ENCODE peak calls at places on chromosome 16, in six cellular contexts. P is GM12878, Y is H1, I is GM12891, J is HepG2, M is K562. N is an unnamed sample.

GRCh38 chr16:5580320-5580719 is 482.7 kb upstream of the EEF2KMT start:
- DNase-seq in P (no peak), Y (no peak), I (no peak), J (no peak), M (no peak), N (no peak)

GRCh38 chr16:3007059-3007956 is 5.4 kb upstream of the CLDN9 start:
- DNase-seq in P (no peak), Y (no peak), I (no peak), J (no peak), M (no peak), N (no peak)

GRCh38 chr16:20940864-20941634 is 40.5 kb downstream of the LYRM1 start:
- DNase-seq in P (no peak), Y (no peak), I (no peak), J (no peak), M (no peak), N (no peak)

GRCh38 chr16:67246081-67246944 is 968 bp downstream of the FHOD1 start:
- DNase-seq in P (no peak), Y (peak; percentile 88), I (peak; percentile 59), J (peak; percentile 87), M (peak; percentile 67), N (peak; percentile 63)

GRCh38 chr16:67163164-67163902 is 1.2 kb upstream of the HSF4 start:
- DNase-seq in P (no peak), Y (no peak), I (no peak), J (no peak), M (no peak), N (no peak)

GRCh38 chr16:65634833-65635232 is 513.0 kb upstream of the CDH11 start:
- DNase-seq in P (no peak), Y (no peak), I (no peak), J (no peak), M (no peak), N (no peak)

GRCh38 chr16:66849543-66849942 is 5.3 kb downstream of the CA7 start:
- DNase-seq in P (no peak), Y (no peak), I (no peak), J (no peak), M (no peak), N (no peak)

GRCh38 chr16:5175263-5175662 is 77.7 kb upstream of the EEF2KMT start:
- DNase-seq in P (no peak), Y (no peak), I (no peak), J (no peak), M (no peak), N (no peak)

GRCh38 chr16:20020083-20020482 is 53.6 kb downstream of the GPR139 start:
- DNase-seq in P (no peak), Y (no peak), I (no peak), J (no peak), M (no peak), N (no peak)

GRCh38 chr16:85460252-85460982 is 152.7 kb upstream of the GSE1 start:
- DNase-seq in P (no peak), Y (no peak), I (no peak), J (no peak), M (peak; percentile 54), N (no peak)

GRCh38 chr16:85461814-85462404 is 151.2 kb upstream of the GSE1 start:
- DNase-seq in P (no peak), Y (no peak), I (no peak), J (no peak), M (peak; percentile 69), N (no peak)

GRCh38 chr16:85462405-85463227 is 150.5 kb upstream of the GSE1 start:
- DNase-seq in P (no peak), Y (no peak), I (no peak), J (no peak), M (peak; percentile 97), N (no peak)

GRCh38 chr16:85459529-85460251 is 153.4 kb upstream of the GSE1 start:
- DNase-seq in P (no peak), Y (no peak), I (no peak), J (no peak), M (no peak), N (no peak)

GRCh38 chr16:85460983-85461813 is 151.9 kb upstream of the GSE1 start:
- DNase-seq in P (no peak), Y (no peak), I (no peak), J (peak; percentile 39), M (peak; percentile 73), N (no peak)
- TF ChIP-seq TAF1 in P (no peak), Y (no peak), I (no peak), J (no peak), M (no peak), N (no peak)

DNA sequence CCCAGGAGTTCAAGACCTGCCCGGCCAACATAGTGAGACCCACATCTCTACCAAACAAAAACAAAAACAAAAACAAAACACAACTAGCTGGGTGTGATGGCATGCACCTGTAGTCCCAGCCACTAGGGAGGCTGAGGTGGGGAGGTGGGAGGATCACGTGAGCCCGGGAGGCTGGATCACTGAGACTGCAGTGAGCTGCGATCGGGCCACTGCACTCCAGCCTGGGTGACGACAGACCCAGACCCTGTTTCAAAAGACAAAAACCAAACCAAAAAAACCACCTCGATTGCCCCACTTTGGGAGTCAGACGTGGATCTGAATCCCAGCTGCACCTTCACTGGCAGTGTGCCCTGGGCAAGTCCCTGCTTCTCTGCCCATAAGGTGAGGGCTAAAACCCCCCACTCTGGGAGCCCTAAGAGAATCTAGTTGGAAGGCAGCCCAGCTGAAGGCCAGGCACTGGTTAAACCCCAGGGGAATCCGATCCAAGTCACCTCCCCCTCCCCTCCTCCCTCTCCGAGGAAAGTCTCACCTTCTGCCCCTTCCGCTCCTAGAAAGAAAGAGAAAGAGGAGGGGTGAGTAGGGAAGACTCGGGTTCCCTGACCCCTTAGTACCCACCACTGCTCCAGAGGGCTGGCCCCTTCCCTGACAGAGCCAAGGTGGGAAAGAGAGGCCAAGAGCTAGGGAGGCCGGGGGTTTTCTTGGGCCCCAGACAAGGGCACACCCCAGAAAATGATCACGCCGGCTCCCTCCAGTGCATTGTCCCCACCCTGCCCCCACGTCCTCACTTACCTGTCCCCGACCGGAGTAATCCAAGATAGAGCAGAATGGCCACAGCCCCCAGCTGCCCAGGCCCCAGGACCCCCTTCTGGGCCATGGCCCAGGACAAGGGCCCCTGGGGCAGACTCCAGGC is 647 bp downstream of the PRSS8 start:
- DNase-seq in P (no peak), Y (no peak), I (no peak), J (no peak), M (no peak), N (no peak)
- TF ChIP-seq POLR2AphosphoS5 in P (no peak), Y (no peak), I (no peak), J (no peak), M (no peak), N (no peak)

GRCh38 chr16:424033-424622 is 1.3 kb upstream of the RAB11FIP3 start:
- DNase-seq in P (no peak), Y (no peak), I (no peak), J (peak; percentile 30), M (no peak), N (no peak)
- TF ChIP-seq POLR2A in P (no peak), Y (no peak), I (no peak), J (no peak), M (no peak), N (no peak)

GRCh38 chr16:12110361-12111107 is 134.0 kb downstream of the SNX29 start:
- DNase-seq in P (no peak), Y (no peak), I (no peak), J (no peak), M (no peak), N (no peak)

GRCh38 chr16:12113581-12114375 is 137.2 kb downstream of the SNX29 start:
- DNase-seq in P (no peak), Y (no peak), I (no peak), J (no peak), M (no peak), N (no peak)

GRCh38 chr16:12111223-12111622 is 134.7 kb downstream of the SNX29 start:
- DNase-seq in P (no peak), Y (no peak), I (no peak), J (no peak), M (no peak), N (no peak)

GRCh38 chr16:12111819-12112218 is 135.3 kb downstream of the SNX29 start:
- DNase-seq in P (no peak), Y (no peak), I (no peak), J (no peak), M (no peak), N (no peak)
- TF ChIP-seq TAF1 in P (no peak), Y (no peak), I (no peak), J (no peak), M (no peak), N (no peak)

N was measured in GM12892.